ENCODE peak calls at places on chromosomes 16 and 17, in seven cellular contexts. Z is adrenal gland, C is tibial artery, D is K562, I is astrocyte of the spinal cord, M is fibroblast of lung, H is transverse colon. V is an unnamed sample.

GRCh38 chr17:73142763-73143395 is 21.9 kb upstream of the SSTR2 start:
- DNase-seq in I (peak; percentile 31), M (no peak), H (no peak), Z (no peak), D (no peak), C (no peak), V (no peak)

GRCh38 chr17:79808763-79809529 is 12.1 kb upstream of the CBX8 start:
- DNase-seq in Z (no peak), I (no peak), C (no peak), M (peak; percentile 50), D (peak; percentile 64), H (peak; percentile 57), V (no peak)

GRCh38 chr16:15607700-15608396 is 35.1 kb downstream of the MARF1 start:
- DNase-seq in D (no peak), Z (peak; percentile 52), C (peak; percentile 70), M (peak; percentile 86), I (peak; percentile 77), H (no peak), V (no peak)

GRCh38 chr16:83799336-83799735 is 8.4 kb upstream of the HSBP1 start:
- DNase-seq in C (no peak), I (no peak), Z (no peak), M (no peak), D (no peak), H (no peak), V (no peak)

GRCh38 chr16:65122724-65122973 is 786 bp upstream of the CDH11 start:
- DNase-seq in M (no peak), C (no peak), Z (no peak), D (no peak), I (no peak), H (no peak), V (no peak)

GRCh38 chr17:48760411-48760810 is 31.9 kb upstream of the HOXB13 start:
- DNase-seq in I (no peak), Z (peak; percentile 77), D (no peak), H (peak; percentile 70), M (no peak), C (peak; percentile 13), V (no peak)

GRCh38 chr17:76458580-76459490 is 5.9 kb upstream of the UBE2O start:
- DNase-seq in M (peak; percentile 61), H (peak; percentile 59), I (peak; percentile 50), D (peak; percentile 84), Z (peak; percentile 77), C (no peak), V (no peak)

GRCh38 chr16:66947302-66948033 is 12.2 kb downstream of the CES2 start:
- DNase-seq in Z (peak; percentile 87), H (peak; percentile 91), I (peak; percentile 84), D (peak; percentile 89), C (peak; percentile 86), M (peak; percentile 85), V (peak; percentile 98)

GRCh38 chr16:9797306-9797705 is 384.9 kb downstream of the GRIN2A start:
- DNase-seq in D (no peak), H (no peak), M (no peak), C (no peak), I (peak; percentile 19), Z (no peak), V (no peak)

GRCh38 chr16:85667841-85668413 is 20.8 kb downstream of the GINS2 start:
- DNase-seq in I (no peak), C (no peak), D (no peak), M (no peak), H (no peak), Z (no peak), V (no peak)

GRCh38 chr16:57951204-57951960 is 19.5 kb downstream of the CNGB1 start:
- DNase-seq in I (no peak), Z (no peak), C (no peak), M (no peak), H (no peak), D (no peak), V (no peak)

GRCh38 chr17:77282524-77283515 is 142.1 kb downstream of the SEC14L1 start:
- DNase-seq in Z (no peak), I (peak; percentile 43), M (peak; percentile 62), H (peak; percentile 66), D (peak; percentile 23), C (no peak), V (no peak)

GRCh38 chr16:15642557-15643452 is at the start of gene MARF1:
- DNase-seq in C (peak; percentile 99), D (peak; percentile 98), M (peak; percentile 93), I (peak; percentile 96), Z (peak; percentile 97), H (peak; percentile 100), V (peak; percentile 97)

GRCh38 chr17:32350662-32351418 is 883 bp downstream of the ZNF207 start:
- DNase-seq in Z (no peak), D (peak; percentile 70), C (no peak), M (peak; percentile 81), H (peak; percentile 33), I (peak; percentile 69), V (no peak)

GRCh38 chr16:7137560-7138330 is 194.9 kb upstream of the RBFOX1 start:
- DNase-seq in I (no peak), D (no peak), Z (no peak), H (no peak), M (no peak), C (no peak), V (no peak)

GRCh38 chr17:42051645-42052044 is 1.2 kb upstream of the C17orf113 start:
- DNase-seq in C (no peak), Z (no peak), D (no peak), H (no peak), I (no peak), M (no peak), V (no peak)

GRCh38 chr17:42052478-42052877 is 2.1 kb upstream of the C17orf113 start:
- DNase-seq in M (no peak), Z (no peak), C (no peak), D (no peak), H (no peak), I (no peak), V (no peak)

GRCh38 chr17:42049834-42050359 is 504 bp downstream of the C17orf113 start:
- DNase-seq in C (no peak), I (no peak), M (no peak), D (no peak), H (no peak), Z (no peak), V (no peak)

GRCh38 chr17:42051013-42051400 is 606 bp upstream of the C17orf113 start:
- DNase-seq in C (no peak), D (no peak), M (no peak), Z (no peak), I (no peak), H (no peak), V (no peak)

GRCh38 chr17:42050360-42051012 is at the start of gene C17orf113:
- DNase-seq in M (peak; percentile 22), C (no peak), Z (peak; percentile 56), H (peak; percentile 61), D (peak; percentile 75), I (no peak), V (no peak)
- TF ChIP-seq CTCF in M (peak; percentile 27), C (peak; percentile 21), Z (no peak), H (peak; percentile 7), D (peak; percentile 51), I (peak; percentile 32), V (no peak)

GRCh38 chr17:40109471-40109824 is 9.1 kb upstream of the NR1D1 start:
- DNase-seq in D (peak; percentile 59), Z (peak; percentile 24), I (no peak), H (no peak), C (peak; percentile 46), M (no peak), V (no peak)
- TF ChIP-seq CTCF in D (peak; percentile 48), Z (peak; percentile 10), I (peak; percentile 21), H (peak; percentile 24), C (no peak), M (no peak), V (no peak)

GRCh38 chr17:17706140-17707060 is 25.1 kb downstream of the RAI1 start:
- DNase-seq in I (no peak), Z (no peak), M (no peak), C (no peak), H (no peak), D (no peak), V (no peak)
- TF ChIP-seq CTCF in I (peak; percentile 16), Z (no peak), M (no peak), C (no peak), H (no peak), D (no peak), V (no peak)

DNA sequence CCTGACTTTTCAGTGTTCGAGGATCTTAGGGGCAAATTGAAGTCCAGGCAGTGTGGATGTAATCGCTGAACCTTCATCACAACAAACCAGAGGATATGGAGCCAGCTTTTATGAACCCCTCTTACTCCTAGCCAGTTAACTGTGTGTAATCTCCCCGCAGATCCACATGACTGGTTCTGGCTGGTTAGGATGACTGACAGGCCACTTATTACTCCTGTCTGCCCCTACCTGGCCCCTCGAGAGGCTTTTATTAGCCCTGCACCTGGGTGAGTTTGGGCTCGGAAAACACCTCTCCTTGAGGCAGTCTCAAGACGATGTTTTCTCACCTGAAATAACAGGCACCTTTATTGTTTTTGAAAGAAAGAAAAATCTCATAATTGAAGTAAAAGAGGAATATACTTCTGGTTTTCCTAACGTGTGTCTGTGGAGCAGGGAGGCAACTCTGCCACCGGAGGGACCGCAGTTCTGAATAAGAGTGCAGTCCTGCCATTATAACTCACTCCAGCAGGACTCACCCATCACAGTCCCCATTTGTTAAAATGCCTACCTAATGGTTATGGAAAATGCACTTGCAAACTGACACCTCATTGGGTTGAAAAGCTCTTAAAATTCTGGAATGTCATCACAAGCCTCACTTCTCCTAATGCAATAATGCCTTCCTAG is 291.9 kb upstream of the N4BP1 start:
- DNase-seq in D (no peak), H (no peak), I (no peak), M (peak; percentile 0), C (peak; percentile 19), Z (no peak), V (no peak)
- TF ChIP-seq CTCF in D (no peak), H (no peak), I (no peak), M (peak; percentile 7), C (no peak), Z (no peak), V (no peak)

GRCh38 chr16:49346459-49346858 is 27.1 kb upstream of the C16orf78 start:
- DNase-seq in M (no peak), H (no peak), I (no peak), D (no peak), C (no peak), Z (no peak), V (no peak)

GRCh38 chr16:49350265-49351103 is 23.1 kb upstream of the C16orf78 start:
- DNase-seq in D (peak; percentile 67), Z (peak; percentile 61), I (peak; percentile 20), C (no peak), M (peak; percentile 47), H (peak; percentile 71), V (peak; percentile 60)

GRCh38 chr16:49347476-49347875 is 26.1 kb upstream of the C16orf78 start:
- DNase-seq in M (no peak), Z (no peak), C (no peak), H (no peak), I (no peak), D (no peak), V (no peak)

GRCh38 chr16:49349446-49350168 is 24.0 kb upstream of the C16orf78 start:
- DNase-seq in Z (no peak), C (no peak), I (no peak), D (no peak), H (no peak), M (no peak), V (no peak)

GRCh38 chr16:49348408-49349176 is 25.0 kb upstream of the C16orf78 start:
- DNase-seq in C (no peak), H (no peak), I (no peak), M (no peak), Z (no peak), D (peak; percentile 22), V (no peak)
- TF ChIP-seq CTCF in C (no peak), H (no peak), I (no peak), M (no peak), Z (no peak), D (peak; percentile 34), V (no peak)

GRCh38 chr17:6558932-6559752 is 2.8 kb upstream of the PITPNM3 start:
- DNase-seq in M (peak; percentile 12), C (peak; percentile 54), I (no peak), H (no peak), Z (peak; percentile 39), D (no peak), V (no peak)
- TF ChIP-seq CTCF in M (no peak), C (no peak), I (no peak), H (no peak), Z (no peak), D (no peak), V (no peak)

V was measured in omental fat pad.